ENCODE peak calls at places on chromosomes 11 and 22, in five cellular contexts. One of them, this sample, is unnamed.

GRCh38 chr11:45887587-45887986 is 2.1 kb downstream of the MAPK8IP1 start:
- DNase-seq in neural progenitor cell: no peak
- DNase-seq in SK-N-SH: no peak
- DNase-seq in GM23338: no peak
- DNase-seq in fibroblast of lung: no peak
- DNase-seq in this sample: no peak

GRCh38 chr11:35619030-35619753 is 932 bp downstream of the FJX1 start:
- DNase-seq in neural progenitor cell: peak; percentile 75
- DNase-seq in SK-N-SH: peak; percentile 71
- DNase-seq in GM23338: peak; percentile 66
- DNase-seq in fibroblast of lung: peak; percentile 61
- DNase-seq in this sample: peak; percentile 26

GRCh38 chr11:123381149-123381548 is 48.9 kb upstream of the GRAMD1B start:
- DNase-seq in neural progenitor cell: no peak
- DNase-seq in SK-N-SH: no peak
- DNase-seq in GM23338: no peak
- DNase-seq in fibroblast of lung: no peak
- DNase-seq in this sample: no peak

GRCh38 chr11:111361082-111361801 is 17.8 kb downstream of the POU2AF1 start:
- DNase-seq in neural progenitor cell: no peak
- DNase-seq in SK-N-SH: peak; percentile 53
- DNase-seq in GM23338: no peak
- DNase-seq in fibroblast of lung: no peak
- DNase-seq in this sample: no peak

GRCh38 chr22:29259253-29259899 is 8.4 kb downstream of the RHBDD3 start:
- DNase-seq in neural progenitor cell: peak; percentile 38
- DNase-seq in SK-N-SH: peak; percentile 42
- DNase-seq in GM23338: peak; percentile 68
- DNase-seq in fibroblast of lung: no peak
- DNase-seq in this sample: no peak

GRCh38 chr11:106161775-106162174 is 84.3 kb downstream of the AASDHPPT start:
- DNase-seq in neural progenitor cell: no peak
- DNase-seq in SK-N-SH: no peak
- DNase-seq in GM23338: no peak
- DNase-seq in fibroblast of lung: no peak
- DNase-seq in this sample: no peak

GRCh38 chr11:85723088-85723487 is 37.1 kb upstream of the CCDC89 start:
- DNase-seq in neural progenitor cell: no peak
- DNase-seq in SK-N-SH: no peak
- DNase-seq in GM23338: no peak
- DNase-seq in fibroblast of lung: no peak
- DNase-seq in this sample: no peak

GRCh38 chr11:45658292-45658991 is 7.0 kb downstream of the CHST1 start:
- DNase-seq in neural progenitor cell: peak; percentile 66
- DNase-seq in SK-N-SH: no peak
- DNase-seq in GM23338: peak; percentile 90
- DNase-seq in fibroblast of lung: peak; percentile 72
- DNase-seq in this sample: peak; percentile 68

GRCh38 chr11:62791501-62792192 is at the start of gene TMEM223:
- DNase-seq in neural progenitor cell: peak; percentile 90
- DNase-seq in SK-N-SH: peak; percentile 96
- DNase-seq in GM23338: peak; percentile 94
- DNase-seq in fibroblast of lung: peak; percentile 75
- DNase-seq in this sample: peak; percentile 92

GRCh38 chr11:125072210-125072960 is 9.3 kb downstream of the SLC37A2 start:
- DNase-seq in neural progenitor cell: no peak
- DNase-seq in SK-N-SH: no peak
- DNase-seq in GM23338: no peak
- DNase-seq in fibroblast of lung: no peak
- DNase-seq in this sample: no peak

GRCh38 chr11:35276396-35276795 is 137.4 kb downstream of the CD44 start:
- DNase-seq in neural progenitor cell: no peak
- DNase-seq in SK-N-SH: no peak
- DNase-seq in GM23338: no peak
- DNase-seq in fibroblast of lung: peak; percentile 16
- DNase-seq in this sample: no peak

GRCh38 chr22:24455039-24455438 is 27.6 kb downstream of the ADORA2A start:
- DNase-seq in neural progenitor cell: no peak
- DNase-seq in SK-N-SH: no peak
- DNase-seq in GM23338: no peak
- DNase-seq in fibroblast of lung: no peak
- DNase-seq in this sample: no peak

DNA sequence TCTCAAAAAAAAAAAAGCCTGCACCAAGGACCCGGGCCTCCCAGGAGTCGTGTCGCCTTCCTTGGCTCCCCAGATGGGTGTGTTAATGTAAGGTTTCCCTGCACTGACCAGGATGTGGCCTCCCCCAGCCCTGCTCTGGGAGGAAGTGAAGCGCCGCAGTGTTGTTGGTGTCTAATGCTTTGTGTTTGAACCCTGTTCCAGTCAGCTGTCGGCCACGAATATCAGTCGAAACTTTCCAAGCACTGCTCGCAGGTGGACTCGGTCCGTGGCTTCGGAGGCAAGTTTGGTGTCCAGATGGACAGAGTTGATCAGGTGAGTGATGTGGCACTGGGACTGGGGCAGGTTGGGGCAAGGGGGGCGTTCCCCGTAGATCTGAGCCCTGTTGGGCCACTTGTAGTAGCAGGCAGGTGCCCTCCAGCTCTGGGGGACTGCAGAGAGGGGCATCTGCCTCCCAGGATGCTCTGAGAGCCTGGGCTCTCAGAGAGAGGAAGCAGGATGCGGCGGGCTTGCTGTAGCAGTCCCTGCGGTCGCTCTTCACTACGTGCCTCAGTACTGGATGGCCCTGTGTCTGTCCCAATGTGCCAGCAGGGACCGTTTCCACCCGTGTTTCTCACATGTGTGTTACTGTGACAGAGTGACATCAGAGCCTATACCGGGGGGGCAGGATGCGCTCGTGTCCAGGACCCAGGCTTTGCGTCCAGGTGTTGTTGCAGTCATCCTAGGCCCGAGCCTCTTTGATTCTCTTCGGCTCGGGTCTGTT is 16.2 kb downstream of the CTTN start:
- DNase-seq in neural progenitor cell: no peak
- DNase-seq in SK-N-SH: no peak
- DNase-seq in GM23338: no peak
- DNase-seq in fibroblast of lung: no peak
- DNase-seq in this sample: no peak
- H3K27me3 ChIP-seq in neural progenitor cell: no peaks in the 10 kb centered on the region
- H3K27me3 ChIP-seq in SK-N-SH: no peaks in the 10 kb centered on the region
- H3K27me3 ChIP-seq in GM23338: no peaks in the 10 kb centered on the region
- H3K27me3 ChIP-seq in fibroblast of lung: no peaks in the 10 kb centered on the region
- H3K27me3 ChIP-seq in this sample: no peaks in the 10 kb centered on the region

DNA sequence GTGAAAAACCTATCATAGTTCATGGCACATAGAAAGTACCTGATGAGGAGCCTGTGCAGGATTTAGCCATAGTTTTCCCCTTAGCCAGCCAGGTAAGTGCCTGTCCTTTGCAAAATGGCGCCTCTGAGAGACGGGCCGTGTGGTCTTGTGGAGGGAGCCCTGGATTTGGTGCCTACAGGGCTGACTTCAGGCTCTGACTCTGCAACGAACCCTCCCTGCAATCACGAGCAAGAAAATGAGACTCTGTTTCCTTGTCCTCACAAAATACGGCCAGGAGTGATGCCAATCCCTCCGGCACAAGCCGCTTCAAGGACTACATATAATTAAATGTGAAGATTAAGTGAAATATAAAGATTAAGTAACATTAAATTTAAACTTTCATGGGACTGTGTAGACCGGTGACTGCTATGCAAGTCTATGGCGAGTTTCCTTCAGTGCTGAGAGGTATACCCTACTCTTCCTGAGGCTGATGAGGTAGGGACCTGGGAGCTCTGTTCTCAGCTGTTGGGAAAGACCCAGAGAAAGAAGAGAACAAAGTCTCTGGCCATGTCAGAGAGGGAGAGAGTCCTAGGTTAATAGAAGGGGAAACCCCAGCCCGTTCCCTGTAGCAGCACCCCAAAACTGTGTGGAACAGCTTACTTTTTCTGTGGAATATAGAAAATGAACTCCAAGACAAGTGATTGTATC is 6.1 kb upstream of the CXCR5 start:
- DNase-seq in neural progenitor cell: no peak
- DNase-seq in SK-N-SH: no peak
- DNase-seq in GM23338: no peak
- DNase-seq in fibroblast of lung: no peak
- DNase-seq in this sample: no peak
- H3K4me1 ChIP-seq in neural progenitor cell: no peaks in the 10 kb centered on the region
- H3K4me1 ChIP-seq in SK-N-SH: no peaks in the 10 kb centered on the region
- H3K4me1 ChIP-seq in GM23338: no peaks in the 10 kb centered on the region
- H3K4me1 ChIP-seq in fibroblast of lung: no peaks in the 10 kb centered on the region
- H3K4me1 ChIP-seq in this sample: peaks cover 4% of the 10 kb centered on the region

GRCh38 chr11:2264366-2265011 is 5.9 kb downstream of the ASCL2 start:
- DNase-seq in neural progenitor cell: no peak
- DNase-seq in SK-N-SH: no peak
- DNase-seq in GM23338: no peak
- DNase-seq in fibroblast of lung: no peak
- DNase-seq in this sample: no peak
- H3K27me3 ChIP-seq in neural progenitor cell: peaks cover 52% of the 10 kb centered on the region
- H3K27me3 ChIP-seq in SK-N-SH: peaks cover 10% of the 10 kb centered on the region
- H3K27me3 ChIP-seq in GM23338: peaks cover 24% of the 10 kb centered on the region
- H3K27me3 ChIP-seq in fibroblast of lung: peaks cover 3% of the 10 kb centered on the region
- H3K27me3 ChIP-seq in this sample: no peaks in the 10 kb centered on the region

GRCh38 chr22:30305906-30306628 is 16.8 kb upstream of the CASTOR1 start:
- DNase-seq in neural progenitor cell: no peak
- DNase-seq in SK-N-SH: no peak
- DNase-seq in GM23338: no peak
- DNase-seq in fibroblast of lung: no peak
- DNase-seq in this sample: no peak
- H3K4me1 ChIP-seq in neural progenitor cell: peaks cover 6% of the 10 kb centered on the region
- H3K4me1 ChIP-seq in SK-N-SH: peaks cover 12% of the 10 kb centered on the region
- H3K4me1 ChIP-seq in GM23338: peaks cover 4% of the 10 kb centered on the region
- H3K4me1 ChIP-seq in fibroblast of lung: peaks cover 41% of the 10 kb centered on the region
- H3K4me1 ChIP-seq in this sample: peaks cover 77% of the 10 kb centered on the region

GRCh38 chr11:22342599-22343138 is 4.5 kb downstream of the SLC17A6 start:
- DNase-seq in neural progenitor cell: peak; percentile 14
- DNase-seq in SK-N-SH: no peak
- DNase-seq in GM23338: peak; percentile 28
- DNase-seq in fibroblast of lung: no peak
- DNase-seq in this sample: no peak

GRCh38 chr11:22338465-22338810 is 257 bp downstream of the SLC17A6 start:
- DNase-seq in neural progenitor cell: peak; percentile 5
- DNase-seq in SK-N-SH: no peak
- DNase-seq in GM23338: peak; percentile 68
- DNase-seq in fibroblast of lung: no peak
- DNase-seq in this sample: no peak

GRCh38 chr11:22343411-22344032 is 5.3 kb downstream of the SLC17A6 start:
- DNase-seq in neural progenitor cell: peak; percentile 46
- DNase-seq in SK-N-SH: no peak
- DNase-seq in GM23338: peak; percentile 60
- DNase-seq in fibroblast of lung: no peak
- DNase-seq in this sample: no peak

GRCh38 chr11:22340803-22341581 is 2.8 kb downstream of the SLC17A6 start:
- DNase-seq in neural progenitor cell: peak; percentile 41
- DNase-seq in SK-N-SH: no peak
- DNase-seq in GM23338: peak; percentile 66
- DNase-seq in fibroblast of lung: no peak
- DNase-seq in this sample: no peak

DNA sequence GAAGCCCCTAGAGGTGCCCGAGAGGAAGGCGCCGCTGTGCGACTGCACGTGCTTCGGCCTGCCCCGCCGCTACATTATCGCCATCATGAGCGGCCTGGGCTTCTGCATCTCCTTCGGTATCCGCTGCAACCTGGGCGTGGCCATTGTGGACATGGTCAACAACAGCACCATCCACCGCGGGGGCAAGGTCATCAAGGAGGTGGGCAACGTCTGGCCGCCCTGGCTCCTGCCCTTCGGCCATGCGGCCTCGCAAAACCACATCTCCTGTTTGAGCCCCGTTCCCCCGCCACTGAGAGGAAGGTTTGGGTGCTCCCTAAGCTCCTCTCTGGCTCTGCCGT is 3.4 kb downstream of the SLC17A6 start:
- DNase-seq in neural progenitor cell: peak; percentile 26
- DNase-seq in SK-N-SH: no peak
- DNase-seq in GM23338: peak; percentile 63
- DNase-seq in fibroblast of lung: no peak
- DNase-seq in this sample: no peak
- H3K27me3 ChIP-seq in neural progenitor cell: peaks cover 87% of the 10 kb centered on the region
- H3K27me3 ChIP-seq in SK-N-SH: no peaks in the 10 kb centered on the region
- H3K27me3 ChIP-seq in GM23338: peaks cover 81% of the 10 kb centered on the region
- H3K27me3 ChIP-seq in fibroblast of lung: peaks cover 41% of the 10 kb centered on the region
- H3K27me3 ChIP-seq in this sample: no peaks in the 10 kb centered on the region

GRCh38 chr11:75560644-75561043 is 1.4 kb upstream of the SERPINH1 start:
- DNase-seq in neural progenitor cell: no peak
- DNase-seq in SK-N-SH: no peak
- DNase-seq in GM23338: no peak
- DNase-seq in fibroblast of lung: peak; percentile 74
- DNase-seq in this sample: no peak
- H3K4me1 ChIP-seq in neural progenitor cell: peaks cover 53% of the 10 kb centered on the region
- H3K4me1 ChIP-seq in SK-N-SH: peaks cover 67% of the 10 kb centered on the region
- H3K4me1 ChIP-seq in GM23338: peaks cover 62% of the 10 kb centered on the region
- H3K4me1 ChIP-seq in fibroblast of lung: peaks cover 43% of the 10 kb centered on the region
- H3K4me1 ChIP-seq in this sample: peaks cover 68% of the 10 kb centered on the region

DNA sequence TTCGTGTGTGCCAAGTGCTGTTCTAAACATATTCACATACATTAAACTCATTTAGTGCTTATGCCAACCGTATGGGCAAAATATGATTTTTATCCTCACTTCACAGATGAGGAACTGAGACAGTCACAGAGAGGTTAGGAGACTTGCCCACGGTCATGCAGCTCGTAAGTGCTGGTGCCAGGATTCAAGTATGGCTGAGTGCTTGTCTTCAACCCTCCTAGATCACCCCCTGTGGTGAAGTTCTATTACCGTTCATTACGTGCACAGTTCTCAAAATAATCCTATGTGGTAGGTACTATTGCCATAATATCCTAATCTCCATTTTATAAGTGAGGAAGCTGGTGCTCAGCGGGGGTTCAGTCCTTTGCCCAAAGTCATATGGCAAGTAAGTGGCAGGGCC is 1.5 kb downstream of the MIEF1 start:
- DNase-seq in neural progenitor cell: no peak
- DNase-seq in SK-N-SH: no peak
- DNase-seq in GM23338: no peak
- DNase-seq in fibroblast of lung: no peak
- DNase-seq in this sample: no peak
- H3K27me3 ChIP-seq in neural progenitor cell: peaks cover 19% of the 10 kb centered on the region
- H3K27me3 ChIP-seq in SK-N-SH: no peaks in the 10 kb centered on the region
- H3K27me3 ChIP-seq in GM23338: peaks cover 49% of the 10 kb centered on the region
- H3K27me3 ChIP-seq in fibroblast of lung: no peaks in the 10 kb centered on the region
- H3K27me3 ChIP-seq in this sample: no peaks in the 10 kb centered on the region

GRCh38 chr11:107840120-107840479 is 18.5 kb downstream of the SLC35F2 start:
- DNase-seq in neural progenitor cell: no peak
- DNase-seq in SK-N-SH: no peak
- DNase-seq in GM23338: no peak
- DNase-seq in fibroblast of lung: no peak
- DNase-seq in this sample: no peak
- H3K4me1 ChIP-seq in neural progenitor cell: no peaks in the 10 kb centered on the region
- H3K4me1 ChIP-seq in SK-N-SH: no peaks in the 10 kb centered on the region
- H3K4me1 ChIP-seq in GM23338: peaks cover 6% of the 10 kb centered on the region
- H3K4me1 ChIP-seq in fibroblast of lung: peaks cover 5% of the 10 kb centered on the region
- H3K4me1 ChIP-seq in this sample: no peaks in the 10 kb centered on the region

GRCh38 chr11:32829680-32830412 is at the start of gene PRRG4:
- DNase-seq in neural progenitor cell: peak; percentile 82
- DNase-seq in SK-N-SH: peak; percentile 49
- DNase-seq in GM23338: peak; percentile 83
- DNase-seq in fibroblast of lung: peak; percentile 53
- DNase-seq in this sample: peak; percentile 31
- H3K27me3 ChIP-seq in neural progenitor cell: peaks cover 59% of the 10 kb centered on the region
- H3K27me3 ChIP-seq in SK-N-SH: peaks cover 30% of the 10 kb centered on the region
- H3K27me3 ChIP-seq in GM23338: peaks cover 26% of the 10 kb centered on the region
- H3K27me3 ChIP-seq in fibroblast of lung: peaks cover 10% of the 10 kb centered on the region
- H3K27me3 ChIP-seq in this sample: no peaks in the 10 kb centered on the region